ENCODE peak calls at places on chromosomes 7 and 10, in six cellular contexts. P is left lung, O is mucosa of descending colon, Y is fibroblast of the aortic adventitia, F is nephron progenitor cell, B is RWPE1. N is an unnamed sample.

GRCh38 chr7:94015538-94015937 is 11.4 kb upstream of the BET1 start:
- DNase-seq in Y (no peak), B (no peak), O (no peak), P (no peak), F (no peak), N (no peak)

GRCh38 chr7:44471850-44472249 is 18.6 kb downstream of the NUDCD3 start:
- DNase-seq in Y (no peak), F (no peak), B (no peak), P (no peak), O (no peak), N (no peak)

GRCh38 chr10:98338896-98339295 is 70.9 kb upstream of the LOXL4 start:
- DNase-seq in Y (peak), P (no peak), F (no peak), B (no peak), O (no peak), N (no peak)

GRCh38 chr7:57199252-57199651 is 67.0 kb upstream of the ZNF479 start:
- DNase-seq in B (no peak), F (no peak), O (no peak), Y (no peak), P (no peak), N (no peak)

GRCh38 chr10:4943821-4944220 is 19.4 kb upstream of the AKR1C1 start:
- DNase-seq in P (no peak), O (no peak), B (no peak), F (no peak), Y (peak), N (no peak)

GRCh38 chr7:25846722-25847121 is 305.3 kb upstream of the NFE2L3 start:
- DNase-seq in O (peak), Y (peak), P (no peak), F (no peak), B (no peak), N (no peak)

GRCh38 chr10:104925232-104925851 is 284.3 kb downstream of the SORCS3 start:
- DNase-seq in P (no peak), B (peak), Y (peak), F (peak), O (no peak), N (no peak)

GRCh38 chr7:150978136-150978789 is at the start of gene KCNH2:
- DNase-seq in Y (no peak), B (peak), F (peak), P (peak), O (no peak), N (no peak)

GRCh38 chr10:119477444-119477843 is 65.1 kb downstream of the RGS10 start:
- DNase-seq in O (no peak), Y (no peak), P (no peak), F (no peak), B (no peak), N (no peak)

GRCh38 chr10:97319671-97320479 is 804 bp downstream of the FRAT1 start:
- DNase-seq in F (peak), P (peak), B (peak), O (peak), Y (no peak), N (no peak)

GRCh38 chr7:143177374-143178119 is 5.7 kb upstream of the TAS2R39 start:
- DNase-seq in O (no peak), Y (no peak), F (no peak), P (no peak), B (no peak), N (no peak)

GRCh38 chr10:26861326-26861998 is 704 bp upstream of the ABI1 start:
- DNase-seq in P (no peak), O (no peak), B (no peak), F (no peak), Y (no peak), N (no peak)
- TF ChIP-seq CTCF in P (no peak), O (peak), B (peak), F (peak), Y (no peak), N (peak)

GRCh38 chr7:137692399-137692798 is 154.4 kb downstream of the DGKI start:
- DNase-seq in B (no peak), O (no peak), Y (no peak), F (no peak), P (no peak), N (no peak)

GRCh38 chr7:137689761-137690160 is 157.0 kb downstream of the DGKI start:
- DNase-seq in O (no peak), F (no peak), B (no peak), Y (no peak), P (no peak), N (no peak)

GRCh38 chr7:137691566-137691965 is 155.2 kb downstream of the DGKI start:
- DNase-seq in Y (peak), O (no peak), P (no peak), B (no peak), F (no peak), N (no peak)

GRCh38 chr7:137687556-137688280 is 159.1 kb downstream of the DGKI start:
- DNase-seq in F (no peak), Y (peak), O (no peak), P (no peak), B (no peak), N (peak)

GRCh38 chr7:137690635-137691034 is 156.1 kb downstream of the DGKI start:
- DNase-seq in Y (no peak), P (no peak), B (no peak), O (no peak), F (no peak), N (no peak)
- TF ChIP-seq CTCF in Y (no peak), P (no peak), B (no peak), O (no peak), F (no peak), N (no peak)

DNA sequence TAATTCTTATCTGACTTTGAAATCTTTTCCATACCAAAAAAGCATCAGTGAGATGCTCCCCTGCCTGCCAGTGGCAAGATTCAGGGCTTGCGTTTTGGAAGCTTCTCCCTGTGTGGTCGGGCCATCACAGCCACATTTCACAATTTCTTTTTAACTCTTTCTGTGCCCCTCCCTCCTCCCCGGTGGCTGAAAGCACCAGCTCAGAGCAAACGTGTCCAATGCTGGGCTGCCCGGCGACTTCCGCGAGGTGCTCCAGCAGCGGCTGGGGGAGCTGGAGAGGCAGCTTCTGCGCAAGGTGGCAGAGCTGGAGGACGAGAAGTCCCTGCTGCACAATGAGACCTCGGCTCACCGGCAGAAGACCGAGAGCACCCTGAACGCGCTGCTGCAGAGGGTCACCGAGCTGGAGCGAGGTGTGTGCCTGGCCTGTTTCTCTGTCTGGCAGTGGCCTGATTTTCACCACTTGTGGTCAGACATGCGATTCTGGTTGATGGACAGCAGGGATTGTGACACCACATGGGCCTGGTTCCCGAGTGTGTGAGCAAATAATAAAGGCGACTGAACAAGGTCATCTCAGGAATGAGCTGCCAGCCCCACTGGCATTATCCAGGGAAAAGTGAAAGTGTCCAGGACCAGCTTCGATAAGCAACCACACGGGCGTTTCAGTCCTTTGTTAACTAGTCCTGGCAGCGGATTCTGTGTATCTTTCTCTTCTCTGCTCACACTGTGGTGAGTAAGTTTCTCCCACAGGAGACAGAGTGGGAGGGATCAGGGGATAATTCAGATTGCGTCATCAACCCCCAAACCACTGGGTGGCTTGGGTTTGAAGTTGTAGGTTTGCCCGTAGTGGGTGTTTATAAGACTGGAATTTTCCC is 2.6 kb downstream of the NPTX2 start:
- DNase-seq in F (peak), O (no peak), B (no peak), Y (peak), P (no peak), N (no peak)
- TF ChIP-seq CTCF in F (no peak), O (no peak), B (no peak), Y (no peak), P (no peak), N (no peak)

GRCh38 chr10:133393401-133394063 is 425 bp upstream of the MTG1 start:
- DNase-seq in O (no peak), B (no peak), F (no peak), Y (no peak), P (peak), N (no peak)

GRCh38 chr10:133390597-133391248 is 3.2 kb upstream of the MTG1 start:
- DNase-seq in O (no peak), B (no peak), P (no peak), Y (no peak), F (no peak), N (no peak)

GRCh38 chr10:133388973-133389818 is 4.8 kb upstream of the MTG1 start:
- DNase-seq in P (no peak), B (no peak), O (no peak), Y (no peak), F (no peak), N (no peak)

GRCh38 chr10:133391761-133392518 is 2.0 kb upstream of the MTG1 start:
- DNase-seq in F (no peak), P (no peak), O (no peak), B (no peak), Y (no peak), N (no peak)

GRCh38 chr10:133391249-133391635 is 2.7 kb upstream of the MTG1 start:
- DNase-seq in Y (no peak), F (no peak), P (no peak), O (no peak), B (no peak), N (no peak)
- TF ChIP-seq CTCF in Y (no peak), F (no peak), P (no peak), O (no peak), B (no peak), N (no peak)

GRCh38 chr10:113497203-113497602 is 55.6 kb upstream of the HABP2 start:
- DNase-seq in O (no peak), F (no peak), B (no peak), Y (no peak), P (no peak), N (no peak)
- TF ChIP-seq CTCF in O (no peak), F (no peak), B (no peak), Y (no peak), P (no peak), N (no peak)

GRCh38 chr10:93921338-93921737 is 27.6 kb downstream of the SLC35G1 start:
- DNase-seq in Y (no peak), P (no peak), F (no peak), O (peak), B (no peak), N (no peak)
- TF ChIP-seq CTCF in Y (peak), P (no peak), F (peak), O (no peak), B (peak), N (peak)

DNA sequence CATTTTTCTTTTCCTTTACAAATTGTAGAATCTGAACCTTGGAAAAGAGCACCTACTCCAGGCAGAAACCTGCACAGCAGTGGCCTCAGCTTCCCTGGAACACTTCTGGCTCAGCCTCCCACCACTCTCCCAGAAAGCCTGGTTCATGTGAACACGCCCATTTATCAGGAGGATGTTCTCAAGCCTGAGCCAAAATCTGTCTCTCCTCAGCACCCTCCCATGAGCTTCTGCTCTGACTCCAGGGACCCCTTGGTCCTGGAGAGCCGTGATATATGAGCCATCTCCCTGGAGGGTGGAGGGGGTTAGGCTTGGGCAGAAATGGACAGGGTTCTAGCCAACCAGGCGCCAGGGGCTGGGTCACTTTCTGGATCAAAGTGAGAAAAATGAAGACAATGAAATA is 10.1 kb downstream of the GDF2 start:
- DNase-seq in B (no peak), Y (no peak), F (no peak), P (peak), O (no peak), N (no peak)
- TF ChIP-seq CTCF in B (no peak), Y (no peak), F (no peak), P (no peak), O (no peak), N (no peak)

GRCh38 chr10:95287281-95287680 is 3.5 kb downstream of the PDLIM1 start:
- DNase-seq in P (no peak), Y (no peak), F (no peak), O (no peak), B (no peak), N (no peak)

GRCh38 chr10:95282115-95282514 is 8.7 kb downstream of the PDLIM1 start:
- DNase-seq in Y (no peak), P (no peak), F (no peak), B (no peak), O (no peak), N (no peak)

GRCh38 chr10:95286707-95287106 is 4.1 kb downstream of the PDLIM1 start:
- DNase-seq in O (no peak), P (no peak), F (no peak), Y (no peak), B (no peak), N (no peak)

GRCh38 chr10:95285556-95285955 is 5.2 kb downstream of the PDLIM1 start:
- DNase-seq in P (no peak), B (no peak), Y (no peak), O (no peak), F (no peak), N (no peak)

DNA sequence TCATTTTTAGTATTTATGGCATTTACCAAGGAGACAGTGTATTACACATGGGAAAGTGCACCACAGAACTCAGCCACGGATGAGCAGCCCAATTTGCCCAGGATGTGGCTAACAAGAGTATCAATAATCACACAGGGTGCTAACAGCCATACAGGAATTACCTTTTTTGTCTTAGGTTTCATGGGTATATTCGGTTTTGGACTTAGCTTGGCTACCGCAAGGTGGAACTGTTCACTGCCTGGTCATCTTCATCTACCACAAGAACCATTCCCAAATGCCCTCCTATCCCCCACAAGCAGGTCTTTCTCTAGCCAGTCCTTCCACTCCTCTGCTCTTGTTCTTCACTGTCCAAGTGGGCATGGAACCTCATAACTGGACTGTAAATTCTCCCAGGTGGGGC is 6.0 kb downstream of the PDLIM1 start:
- DNase-seq in Y (no peak), F (no peak), P (no peak), B (no peak), O (no peak), N (no peak)
- TF ChIP-seq CTCF in Y (no peak), F (no peak), P (no peak), B (no peak), O (no peak), N (no peak)

N was measured in HFFc6.